ENCODE peak calls at places on chromosome 14, in ten cellular contexts. One of them, this sample, is unnamed.

GRCh38 chr14:35384386-35385041 is 20.0 kb downstream of the NFKBIA start:
- DNase-seq in natural killer cell: no peak
- DNase-seq in MG63: peak; percentile 89
- DNase-seq in NCI-H1417: no peak
- DNase-seq in KBM-7: no peak
- DNase-seq in T-helper 9 cell: no peak
- DNase-seq in HuH-7.5: no peak
- DNase-seq in NCI-H446 treated with DMSO at 0.1 percent for 48 hours: no peak
- DNase-seq in naive thymus-derived CD8-positive, alpha-beta T cell: no peak
- DNase-seq in midbrain: peak; percentile 46
- DNase-seq in this sample: no peak

GRCh38 chr14:73887704-73888459 is 1.2 kb downstream of the ZNF410 start:
- DNase-seq in NCI-H1417: no peak
- DNase-seq in natural killer cell: no peak
- DNase-seq in MG63: no peak
- DNase-seq in naive thymus-derived CD8-positive, alpha-beta T cell: no peak
- DNase-seq in HuH-7.5: peak; percentile 10
- DNase-seq in midbrain: no peak
- DNase-seq in T-helper 9 cell: no peak
- DNase-seq in NCI-H446 treated with DMSO at 0.1 percent for 48 hours: no peak
- DNase-seq in KBM-7: peak; percentile 22
- DNase-seq in this sample: no peak

GRCh38 chr14:63297387-63297786 is 21.3 kb downstream of the GPHB5 start:
- DNase-seq in NCI-H446 treated with DMSO at 0.1 percent for 48 hours: no peak
- DNase-seq in natural killer cell: no peak
- DNase-seq in KBM-7: no peak
- DNase-seq in MG63: no peak
- DNase-seq in NCI-H1417: no peak
- DNase-seq in T-helper 9 cell: no peak
- DNase-seq in naive thymus-derived CD8-positive, alpha-beta T cell: no peak
- DNase-seq in midbrain: no peak
- DNase-seq in HuH-7.5: no peak
- DNase-seq in this sample: no peak

GRCh38 chr14:81990312-81990761 is 456.7 kb upstream of the SEL1L start:
- DNase-seq in KBM-7: peak; percentile 63
- DNase-seq in T-helper 9 cell: peak; percentile 4
- DNase-seq in natural killer cell: no peak
- DNase-seq in MG63: no peak
- DNase-seq in NCI-H446 treated with DMSO at 0.1 percent for 48 hours: no peak
- DNase-seq in HuH-7.5: no peak
- DNase-seq in NCI-H1417: peak; percentile 73
- DNase-seq in midbrain: peak; percentile 83
- DNase-seq in naive thymus-derived CD8-positive, alpha-beta T cell: no peak
- DNase-seq in this sample: peak; percentile 48

GRCh38 chr14:41362134-41362533 is 244.5 kb upstream of the LRFN5 start:
- DNase-seq in MG63: no peak
- DNase-seq in naive thymus-derived CD8-positive, alpha-beta T cell: no peak
- DNase-seq in NCI-H446 treated with DMSO at 0.1 percent for 48 hours: no peak
- DNase-seq in T-helper 9 cell: no peak
- DNase-seq in natural killer cell: no peak
- DNase-seq in NCI-H1417: no peak
- DNase-seq in HuH-7.5: no peak
- DNase-seq in KBM-7: no peak
- DNase-seq in midbrain: no peak
- DNase-seq in this sample: no peak

GRCh38 chr14:60222820-60223219 is 26.2 kb upstream of the PPM1A start:
- DNase-seq in MG63: peak; percentile 24
- DNase-seq in midbrain: peak; percentile 80
- DNase-seq in NCI-H1417: no peak
- DNase-seq in HuH-7.5: no peak
- DNase-seq in NCI-H446 treated with DMSO at 0.1 percent for 48 hours: peak; percentile 46
- DNase-seq in KBM-7: no peak
- DNase-seq in natural killer cell: no peak
- DNase-seq in naive thymus-derived CD8-positive, alpha-beta T cell: no peak
- DNase-seq in T-helper 9 cell: no peak
- DNase-seq in this sample: peak; percentile 26

GRCh38 chr14:20857630-20858261 is 33.4 kb upstream of the RNASE3 start:
- DNase-seq in HuH-7.5: peak; percentile 42
- DNase-seq in KBM-7: peak; percentile 77
- DNase-seq in NCI-H1417: peak; percentile 50
- DNase-seq in naive thymus-derived CD8-positive, alpha-beta T cell: peak; percentile 67
- DNase-seq in midbrain: peak; percentile 77
- DNase-seq in T-helper 9 cell: peak; percentile 78
- DNase-seq in NCI-H446 treated with DMSO at 0.1 percent for 48 hours: peak; percentile 35
- DNase-seq in MG63: peak; percentile 14
- DNase-seq in natural killer cell: peak; percentile 68
- DNase-seq in this sample: peak; percentile 51

GRCh38 chr14:50403433-50403832 is 6.8 kb upstream of the CDKL1 start:
- DNase-seq in MG63: no peak
- DNase-seq in midbrain: no peak
- DNase-seq in KBM-7: peak; percentile 32
- DNase-seq in NCI-H446 treated with DMSO at 0.1 percent for 48 hours: no peak
- DNase-seq in NCI-H1417: no peak
- DNase-seq in T-helper 9 cell: no peak
- DNase-seq in natural killer cell: no peak
- DNase-seq in naive thymus-derived CD8-positive, alpha-beta T cell: no peak
- DNase-seq in HuH-7.5: no peak
- DNase-seq in this sample: no peak

GRCh38 chr14:52063107-52063506 is 5.8 kb downstream of the NID2 start:
- DNase-seq in MG63: no peak
- DNase-seq in HuH-7.5: no peak
- DNase-seq in T-helper 9 cell: no peak
- DNase-seq in KBM-7: no peak
- DNase-seq in naive thymus-derived CD8-positive, alpha-beta T cell: no peak
- DNase-seq in natural killer cell: no peak
- DNase-seq in NCI-H1417: no peak
- DNase-seq in midbrain: no peak
- DNase-seq in NCI-H446 treated with DMSO at 0.1 percent for 48 hours: no peak
- DNase-seq in this sample: no peak

GRCh38 chr14:98204139-98204538 is 1067.9 kb downstream of the BCL11B start:
- DNase-seq in KBM-7: no peak
- DNase-seq in naive thymus-derived CD8-positive, alpha-beta T cell: no peak
- DNase-seq in NCI-H446 treated with DMSO at 0.1 percent for 48 hours: no peak
- DNase-seq in HuH-7.5: no peak
- DNase-seq in MG63: no peak
- DNase-seq in NCI-H1417: no peak
- DNase-seq in natural killer cell: no peak
- DNase-seq in T-helper 9 cell: no peak
- DNase-seq in midbrain: no peak
- DNase-seq in this sample: no peak

GRCh38 chr14:61213116-61213720 is 67.9 kb downstream of the TMEM30B start:
- DNase-seq in HuH-7.5: no peak
- DNase-seq in natural killer cell: no peak
- DNase-seq in midbrain: no peak
- DNase-seq in naive thymus-derived CD8-positive, alpha-beta T cell: no peak
- DNase-seq in KBM-7: no peak
- DNase-seq in MG63: no peak
- DNase-seq in NCI-H446 treated with DMSO at 0.1 percent for 48 hours: no peak
- DNase-seq in NCI-H1417: peak; percentile 33
- DNase-seq in T-helper 9 cell: no peak
- DNase-seq in this sample: no peak

GRCh38 chr14:77868552-77869300 is 68.8 kb downstream of the ADCK1 start:
- DNase-seq in midbrain: no peak
- DNase-seq in NCI-H1417: no peak
- DNase-seq in natural killer cell: no peak
- DNase-seq in T-helper 9 cell: no peak
- DNase-seq in KBM-7: no peak
- DNase-seq in naive thymus-derived CD8-positive, alpha-beta T cell: no peak
- DNase-seq in MG63: no peak
- DNase-seq in NCI-H446 treated with DMSO at 0.1 percent for 48 hours: no peak
- DNase-seq in HuH-7.5: no peak
- DNase-seq in this sample: no peak

This sample was measured in cerebellar cortex.